ENCODE peak calls at places on chromosomes 11 and 22, in four cellular contexts. Y is K562, U is A549, G is HepG2. P is an unnamed sample.

GRCh38 chr11:2089536-2090165 is 49.5 kb downstream of the IGF2 start:
- DNase-seq in Y (peak), G (peak), U (peak), P (no peak)

GRCh38 chr11:31487848-31488247 is 21.6 kb downstream of the IMMP1L start:
- DNase-seq in G (peak), Y (peak), U (no peak), P (no peak)

GRCh38 chr11:43021466-43021865 is 290.3 kb upstream of the API5 start:
- DNase-seq in G (peak), U (no peak), Y (peak), P (no peak)

GRCh38 chr11:128453444-128454336 is 133.7 kb downstream of the ETS1 start:
- DNase-seq in U (no peak), Y (no peak), G (no peak), P (no peak)

GRCh38 chr11:12606597-12606996 is 67.6 kb upstream of the TEAD1 start:
- DNase-seq in U (no peak), Y (no peak), G (no peak), P (no peak)

GRCh38 chr11:94928146-94928995 is 45.0 kb downstream of the CWC15 start:
- DNase-seq in G (no peak), Y (no peak), U (no peak), P (no peak)

GRCh38 chr11:44301856-44302231 is 8.1 kb downstream of the ALX4 start:
- DNase-seq in G (no peak), U (peak), Y (peak), P (no peak)

GRCh38 chr11:14669499-14669898 is 25.9 kb downstream of the PDE3B start:
- DNase-seq in U (no peak), Y (no peak), G (no peak), P (no peak)

GRCh38 chr11:76794371-76795284 is 11.5 kb downstream of the TSKU start:
- DNase-seq in Y (no peak), G (no peak), U (no peak), P (no peak)

GRCh38 chr11:65899356-65900124 is 648 bp downstream of the FOSL1 start:
- DNase-seq in U (peak), G (peak), Y (peak), P (no peak)

GRCh38 chr11:70326365-70326803 is 55.9 kb downstream of the PPFIA1 start:
- DNase-seq in G (no peak), U (no peak), Y (no peak), P (no peak)

GRCh38 chr22:21942407-21942895 is 10.2 kb downstream of the PPM1F start:
- DNase-seq in U (peak), Y (no peak), G (no peak), P (no peak)

GRCh38 chr22:30424471-30425326 is 869 bp upstream of the MTFP1 start:
- DNase-seq in U (no peak), G (no peak), Y (peak), P (no peak)

GRCh38 chr11:31870609-31871309 is 59.6 kb upstream of the PAX6 start:
- DNase-seq in Y (peak), G (peak), U (peak), P (peak)

GRCh38 chr11:61725632-61726280 is 26.7 kb upstream of the MYRF start:
- DNase-seq in G (no peak), Y (no peak), U (no peak), P (no peak)

GRCh38 chr22:44361391-44362126 is 48.8 kb upstream of the SHISAL1 start:
- DNase-seq in Y (no peak), G (no peak), U (no peak), P (no peak)

GRCh38 chr11:69463181-69463891 is 18.1 kb upstream of the LINC01488 start:
- DNase-seq in Y (peak), U (no peak), G (peak), P (no peak)

GRCh38 chr11:106733518-106734162 is 284.6 kb downstream of the GUCY1A2 start:
- DNase-seq in U (no peak), G (no peak), Y (no peak), P (no peak)

GRCh38 chr11:134768463-134768862 is 356.4 kb upstream of the B3GAT1 start:
- DNase-seq in U (no peak), Y (no peak), G (no peak), P (no peak)

GRCh38 chr11:34185926-34186841 is 80.8 kb downstream of the NAT10 start:
- DNase-seq in U (no peak), Y (no peak), G (no peak), P (no peak)

GRCh38 chr11:93591247-93591898 is 48.2 kb upstream of the SMCO4 start:
- DNase-seq in Y (peak), G (peak), U (no peak), P (no peak)

GRCh38 chr11:43905788-43906187 is 25.2 kb downstream of the ALKBH3 start:
- DNase-seq in U (no peak), G (no peak), Y (no peak), P (no peak)

GRCh38 chr11:76598426-76598839 is 72.1 kb downstream of the LRRC32 start:
- DNase-seq in U (peak), G (peak), Y (peak), P (peak)

GRCh38 chr22:32327596-32328171 is 30.0 kb upstream of the RFPL3 start:
- DNase-seq in U (no peak), Y (no peak), G (no peak), P (no peak)

GRCh38 chr11:31690041-31690440 is 121.1 kb downstream of the PAX6 start:
- DNase-seq in G (no peak), Y (no peak), U (no peak), P (no peak)

GRCh38 chr22:22408731-22409696 is 99.5 kb downstream of the ZNF280B start:
- DNase-seq in Y (peak), G (peak), U (peak), P (no peak)

GRCh38 chr11:131664811-131665210 is 294.4 kb downstream of the NTM start:
- DNase-seq in Y (no peak), U (no peak), G (no peak), P (no peak)

GRCh38 chr11:16987205-16987568 is 27.0 kb downstream of the PLEKHA7 start:
- DNase-seq in Y (peak), U (no peak), G (no peak), P (peak)

GRCh38 chr11:100528872-100529416 is 158.1 kb upstream of the ARHGAP42 start:
- DNase-seq in Y (no peak), G (no peak), U (no peak), P (no peak)

GRCh38 chr11:103091024-103091423 is 936 bp downstream of the DCUN1D5 start:
- DNase-seq in G (peak), Y (peak), U (peak), P (no peak)

GRCh38 chr11:68471360-68472340 is 11.1 kb downstream of the PPP6R3 start:
- DNase-seq in U (no peak), Y (no peak), G (no peak), P (no peak)

GRCh38 chr11:77175021-77175842 is 47.2 kb downstream of the MYO7A start:
- DNase-seq in G (no peak), U (no peak), Y (no peak), P (no peak)

GRCh38 chr22:35330258-35330861 is 30.7 kb downstream of the TOM1 start:
- DNase-seq in Y (no peak), U (no peak), G (no peak), P (no peak)

GRCh38 chr22:48842976-48843375 is 984.7 kb downstream of the BRD1 start:
- DNase-seq in Y (no peak), G (no peak), U (no peak), P (no peak)
- TF ChIP-seq PHF8 in Y (no peak), G (no peak), U (no peak), P (no peak)

DNA sequence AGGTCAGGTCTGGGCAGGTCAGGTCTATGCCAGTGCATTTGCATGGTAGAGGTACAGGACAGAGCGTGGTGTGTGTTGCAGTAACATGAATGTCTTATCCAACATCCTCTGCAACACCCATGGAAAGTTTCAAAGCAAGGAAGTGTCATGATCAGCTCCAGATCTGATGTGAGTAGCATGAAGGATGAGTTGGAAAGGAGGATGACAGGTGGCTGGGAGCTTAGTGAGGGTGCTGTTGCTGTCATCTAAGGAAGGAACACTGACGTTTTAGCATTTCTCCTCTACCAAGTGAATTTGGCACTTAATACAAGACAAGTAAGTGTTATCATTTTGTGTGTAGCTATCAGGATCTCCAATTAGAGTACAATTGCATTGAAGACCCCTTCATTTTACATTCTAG is 65.1 kb downstream of the GRK3 start:
- DNase-seq in G (no peak), Y (no peak), U (no peak), P (no peak)
- TF ChIP-seq PHF8 in G (no peak), Y (no peak), U (no peak), P (no peak)

GRCh38 chr11:109421981-109422590 is at the start of gene C11orf87:
- DNase-seq in Y (no peak), U (no peak), G (no peak), P (peak)
- TF ChIP-seq PHF8 in Y (no peak), U (no peak), G (no peak), P (no peak)

GRCh38 chr11:121669422-121669821 is 216.7 kb upstream of the SORL1-AS1 start:
- DNase-seq in U (no peak), Y (no peak), G (no peak), P (no peak)

GRCh38 chr11:121670792-121671275 is 218.1 kb upstream of the SORL1-AS1 start:
- DNase-seq in U (no peak), Y (no peak), G (no peak), P (no peak)

GRCh38 chr11:121664144-121664543 is 211.4 kb upstream of the SORL1-AS1 start:
- DNase-seq in Y (no peak), G (no peak), U (no peak), P (no peak)

GRCh38 chr11:121661796-121662508 is 209.2 kb upstream of the SORL1-AS1 start:
- DNase-seq in U (no peak), Y (no peak), G (no peak), P (no peak)

GRCh38 chr11:121665211-121665838 is 212.6 kb upstream of the SORL1-AS1 start:
- DNase-seq in G (no peak), U (no peak), Y (no peak), P (no peak)
- TF ChIP-seq PHF8 in G (no peak), U (no peak), Y (no peak), P (no peak)

GRCh38 chr11:45676522-45677095 is 11.2 kb upstream of the CHST1 start:
- DNase-seq in G (no peak), Y (no peak), U (no peak), P (no peak)
- TF ChIP-seq PHF8 in G (no peak), Y (no peak), U (no peak), P (no peak)

DNA sequence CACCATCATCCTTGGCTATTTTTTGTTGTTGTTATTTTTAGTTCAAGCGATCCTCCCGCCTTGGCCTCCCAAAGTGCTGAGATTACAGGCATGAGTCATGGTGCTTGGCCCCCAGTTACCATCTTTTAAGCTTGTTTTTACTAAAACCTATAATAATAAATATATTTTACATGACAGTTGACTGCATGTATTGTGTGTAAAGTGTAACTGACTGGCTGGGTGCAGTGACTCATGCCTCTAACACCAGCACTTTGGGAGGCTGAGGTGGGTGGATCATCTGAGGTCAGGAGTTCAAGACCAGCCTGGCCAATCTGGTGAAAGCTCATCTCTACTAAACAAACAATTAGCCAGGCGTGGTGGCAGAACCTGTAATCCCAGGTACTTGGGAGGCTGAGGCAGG is 386.2 kb downstream of the TENM4 start:
- DNase-seq in Y (no peak), G (no peak), U (no peak), P (no peak)
- TF ChIP-seq PHF8 in Y (no peak), G (no peak), U (no peak), P (no peak)

GRCh38 chr22:19875061-19875530 is 20.4 kb upstream of the GNB1L start:
- DNase-seq in G (no peak), U (no peak), Y (no peak), P (no peak)
- TF ChIP-seq PHF8 in G (no peak), U (no peak), Y (peak), P (no peak)

DNA sequence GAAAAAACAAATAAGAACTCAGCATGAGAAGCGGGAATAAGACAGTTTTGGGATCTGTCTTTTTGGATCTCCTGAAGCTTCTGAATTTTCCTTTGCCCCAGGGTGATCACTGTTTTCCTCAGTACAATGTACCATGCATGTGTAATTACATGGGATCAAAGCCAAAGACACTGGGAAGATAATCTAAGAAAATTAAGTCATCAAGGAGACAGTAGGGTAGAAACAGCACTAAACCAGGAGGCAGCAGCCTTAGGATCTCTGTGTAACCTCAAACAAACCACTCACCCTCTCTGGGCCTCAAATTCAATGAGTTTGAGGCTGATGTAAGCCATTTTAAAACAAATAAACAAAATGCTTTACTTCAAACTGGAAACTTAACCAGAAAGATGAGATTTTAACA is 77.1 kb downstream of the RAB30 start:
- DNase-seq in U (no peak), G (no peak), Y (no peak), P (no peak)
- TF ChIP-seq PHF8 in U (no peak), G (no peak), Y (no peak), P (no peak)

DNA sequence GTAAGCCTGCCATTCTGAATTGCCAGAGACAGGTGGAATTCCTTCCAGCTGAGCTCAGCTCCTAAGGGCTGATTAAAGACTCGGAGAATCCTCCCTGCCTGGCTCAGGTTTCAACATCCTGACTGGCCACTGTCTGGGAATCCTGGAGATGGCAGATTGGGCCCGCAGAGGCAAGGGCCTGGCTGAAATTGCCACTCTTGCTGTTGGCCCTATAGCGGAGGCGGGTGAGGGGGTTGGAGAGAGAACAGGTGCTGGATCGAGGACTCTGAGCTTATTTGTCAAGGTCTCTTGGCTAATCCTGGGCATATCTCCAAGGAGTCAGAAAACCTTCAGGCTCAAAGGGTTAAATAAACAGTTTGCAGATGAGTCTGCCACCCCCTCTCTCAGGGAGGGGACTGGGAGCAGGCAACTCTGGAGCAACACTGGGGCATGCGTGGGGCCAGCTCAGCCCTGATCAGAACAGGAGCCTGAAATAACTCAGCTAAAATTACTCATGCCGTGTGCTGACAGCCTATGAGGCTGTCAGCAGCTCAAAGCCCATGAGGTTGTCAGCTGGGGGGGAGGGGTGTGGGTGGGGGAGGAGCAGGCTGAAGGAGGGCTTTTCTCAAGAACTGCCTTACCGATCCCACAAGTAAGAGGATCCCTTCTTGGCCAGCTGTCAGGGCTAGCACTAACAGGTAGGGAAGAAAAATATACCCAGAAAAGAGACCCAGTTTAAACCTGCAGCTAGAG is 14.7 kb upstream of the MFRP start:
- DNase-seq in U (peak), G (peak), Y (peak), P (no peak)
- TF ChIP-seq PHF8 in U (no peak), G (no peak), Y (no peak), P (no peak)

GRCh38 chr22:26837784-26838520 is 180.6 kb downstream of the MIAT start:
- DNase-seq in U (no peak), G (no peak), Y (no peak), P (no peak)

GRCh38 chr22:26846645-26847044 is 189.3 kb downstream of the MIAT start:
- DNase-seq in G (no peak), U (no peak), Y (no peak), P (no peak)

GRCh38 chr22:26847046-26847445 is 189.7 kb downstream of the MIAT start:
- DNase-seq in U (no peak), G (no peak), Y (no peak), P (no peak)

GRCh38 chr22:26845016-26845728 is 187.8 kb downstream of the MIAT start:
- DNase-seq in U (no peak), G (no peak), Y (no peak), P (no peak)

DNA sequence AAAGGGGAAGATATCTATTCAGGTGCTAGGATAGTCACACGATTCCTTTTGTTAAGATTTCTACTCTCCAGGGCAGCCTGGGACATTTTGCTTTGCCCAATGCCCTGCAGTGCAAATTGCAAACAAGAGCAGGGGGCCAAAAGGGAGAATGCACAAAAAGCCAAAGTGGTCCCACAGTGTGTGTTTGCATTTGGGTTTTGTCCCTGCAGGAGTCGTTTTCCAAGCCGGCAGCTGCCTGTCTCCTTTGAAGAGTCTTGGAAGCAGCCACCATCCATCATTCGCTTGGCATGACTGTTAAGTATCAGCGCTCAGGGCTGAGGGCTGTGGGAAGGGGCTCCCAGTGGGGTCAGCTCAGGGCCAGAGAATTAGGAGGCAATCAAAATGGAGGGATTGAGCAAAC is 184.7 kb downstream of the MIAT start:
- DNase-seq in U (no peak), G (no peak), Y (no peak), P (no peak)
- TF ChIP-seq PHF8 in U (no peak), G (no peak), Y (no peak), P (no peak)